ENCODE peak calls at places on chromosome 7, in ten cellular contexts. G is SHP77; X is T-helper 9 cell; F is activated gamma-delta T cell treated with anti-CD3 and anti-CD28 coated beads, Interleukin-2, amount 50 U/mL, for 16 hours; S is activated T-cell treated with anti-CD3 and anti-CD28 coated beads, Interleukin-2, amount 50 U/mL, for 72 hours; H is nephron progenitor cell; D is ureter; C is NCI-H1092; A is H4; J is fibroblast of mammary gland. O is an unnamed sample.

GRCh38 chr7:1368682-1369571 is 90.3 kb downstream of the MICALL2 start:
- DNase-seq in H (peak; percentile 97), X (no peak), S (peak; percentile 42), C (peak; percentile 12), J (no peak), F (no peak), G (peak; percentile 21), D (no peak), A (no peak), O (peak; percentile 22)

GRCh38 chr7:74372060-74372408 is 81.7 kb upstream of the GTF2IRD1 start:
- DNase-seq in X (no peak), C (no peak), G (no peak), J (no peak), A (no peak), S (no peak), H (no peak), D (no peak), F (no peak), O (no peak)

GRCh38 chr7:25884265-25884664 is 267.7 kb upstream of the NFE2L3 start:
- DNase-seq in C (no peak), X (no peak), J (no peak), A (no peak), G (no peak), H (no peak), S (no peak), F (no peak), D (no peak), O (no peak)

GRCh38 chr7:51325231-51325630 is 8.6 kb upstream of the COBL start:
- DNase-seq in G (no peak), H (no peak), C (no peak), F (no peak), S (no peak), A (no peak), X (no peak), J (no peak), D (no peak), O (no peak)

GRCh38 chr7:631966-632830 is 94.3 kb upstream of the DNAAF5 start:
- DNase-seq in A (no peak), D (no peak), S (no peak), H (no peak), X (no peak), F (no peak), C (no peak), G (no peak), J (no peak), O (no peak)

GRCh38 chr7:151087247-151088018 is 1.2 kb downstream of the AGAP3 start:
- DNase-seq in A (no peak), H (peak; percentile 65), J (peak; percentile 53), G (peak; percentile 42), D (no peak), C (peak; percentile 39), S (peak; percentile 61), F (no peak), X (peak; percentile 29), O (no peak)

GRCh38 chr7:24216576-24217116 is 67.3 kb upstream of the NPY start:
- DNase-seq in D (no peak), H (no peak), G (no peak), F (no peak), C (no peak), S (no peak), X (no peak), J (peak; percentile 15), A (peak; percentile 69), O (no peak)

GRCh38 chr7:111067682-111068081 is 23.2 kb upstream of the LRRN3 start:
- DNase-seq in F (no peak), H (no peak), A (no peak), D (no peak), J (no peak), X (no peak), S (no peak), G (no peak), C (no peak), O (no peak)

GRCh38 chr7:7517661-7518236 is 17.9 kb downstream of the COL28A1 start:
- DNase-seq in C (no peak), S (no peak), A (no peak), G (no peak), H (no peak), F (no peak), J (no peak), X (no peak), D (no peak), O (no peak)

GRCh38 chr7:39892361-39892760 is 57.7 kb upstream of the CDK13 start:
- DNase-seq in C (no peak), X (no peak), H (no peak), D (no peak), A (no peak), F (no peak), S (no peak), G (no peak), J (no peak), O (no peak)

GRCh38 chr7:31553636-31554035 is 39.7 kb downstream of the ITPRID1 start:
- DNase-seq in X (no peak), A (no peak), H (no peak), J (no peak), S (no peak), G (no peak), D (no peak), C (peak; percentile 39), F (no peak), O (no peak)

GRCh38 chr7:66050337-66050957 is 25.2 kb upstream of the ASL start:
- DNase-seq in J (no peak), H (no peak), S (no peak), C (no peak), A (no peak), F (no peak), D (no peak), X (no peak), G (no peak), O (no peak)

GRCh38 chr7:831596-832291 is 532 bp upstream of the SUN1 start:
- DNase-seq in G (peak; percentile 42), A (peak; percentile 96), D (no peak), S (peak; percentile 31), F (no peak), J (peak; percentile 95), H (no peak), X (no peak), C (no peak), O (no peak)

GRCh38 chr7:47574473-47575328 is 7.2 kb downstream of the TNS3 start:
- DNase-seq in H (no peak), S (no peak), J (no peak), A (peak; percentile 87), X (no peak), F (no peak), C (no peak), G (no peak), D (no peak), O (no peak)

GRCh38 chr7:37265876-37266275 is 182.8 kb downstream of the ELMO1 start:
- DNase-seq in X (no peak), C (no peak), H (no peak), A (no peak), G (no peak), D (no peak), J (no peak), F (no peak), S (no peak), O (no peak)

GRCh38 chr7:1536768-1537630 is 6.5 kb downstream of the MAFK start:
- DNase-seq in H (peak; percentile 87), S (no peak), F (no peak), C (no peak), D (peak; percentile 94), A (peak; percentile 100), G (no peak), J (peak; percentile 98), X (no peak), O (no peak)

GRCh38 chr7:132080967-132081668 is 495.2 kb downstream of the PLXNA4 start:
- DNase-seq in A (peak; percentile 54), C (no peak), F (no peak), D (no peak), S (no peak), G (no peak), X (no peak), H (no peak), J (peak; percentile 87), O (no peak)

GRCh38 chr7:116525913-116526857 is 1.3 kb downstream of the CAV1 start:
- DNase-seq in A (peak; percentile 83), C (peak; percentile 50), S (peak; percentile 78), J (peak; percentile 81), D (peak; percentile 80), F (peak; percentile 30), X (peak; percentile 49), G (no peak), H (peak; percentile 84), O (peak; percentile 54)

GRCh38 chr7:14377646-14378266 is 388.3 kb upstream of the ETV1 start:
- DNase-seq in C (no peak), F (no peak), G (no peak), S (no peak), D (no peak), A (no peak), X (no peak), H (no peak), J (peak; percentile 78), O (no peak)

GRCh38 chr7:23196306-23196705 is 14.5 kb downstream of the NUP42 start:
- DNase-seq in H (no peak), S (no peak), C (no peak), G (no peak), J (no peak), A (no peak), X (no peak), F (no peak), D (no peak), O (no peak)

GRCh38 chr7:2247141-2247985 is 5.3 kb downstream of the NUDT1 start:
- DNase-seq in D (no peak), X (no peak), A (no peak), C (no peak), F (no peak), H (peak; percentile 65), J (peak; percentile 34), S (peak; percentile 49), G (peak; percentile 16), O (no peak)

GRCh38 chr7:83468251-83468739 is 180.6 kb downstream of the SEMA3E start:
- DNase-seq in X (no peak), C (no peak), J (peak; percentile 99), H (peak; percentile 5), D (peak; percentile 91), S (no peak), A (peak; percentile 99), F (no peak), G (peak; percentile 67), O (no peak)

GRCh38 chr7:36972140-36972518 is 247.8 kb upstream of the AOAH start:
- DNase-seq in X (no peak), H (no peak), F (no peak), G (peak; percentile 25), S (no peak), J (no peak), D (no peak), A (no peak), C (no peak), O (no peak)

GRCh38 chr7:129740574-129740973 is 129.1 kb downstream of the NRF1 start:
- DNase-seq in D (no peak), X (no peak), J (no peak), H (no peak), S (no peak), F (no peak), A (no peak), G (no peak), C (no peak), O (no peak)

GRCh38 chr7:117974891-117975290 is 101.7 kb upstream of the CTTNBP2 start:
- DNase-seq in G (no peak), F (no peak), C (no peak), H (no peak), S (no peak), D (no peak), A (no peak), X (no peak), J (no peak), O (no peak)

GRCh38 chr7:41107938-41108448 is 594.9 kb downstream of the INHBA start:
- DNase-seq in F (no peak), C (no peak), J (peak; percentile 72), A (no peak), X (no peak), S (no peak), D (no peak), H (no peak), G (no peak), O (no peak)

GRCh38 chr7:143300959-143301617 is 12.9 kb downstream of the CASP2 start:
- DNase-seq in D (no peak), G (no peak), A (no peak), C (no peak), S (no peak), F (no peak), X (no peak), H (no peak), J (no peak), O (no peak)

GRCh38 chr7:81138850-81139249 is 220.0 kb upstream of the SEMA3C start:
- DNase-seq in S (no peak), X (no peak), F (no peak), J (no peak), G (no peak), C (no peak), D (no peak), A (no peak), H (no peak), O (no peak)

O was measured in CD8-positive, alpha-beta T cell.